ENCODE peak calls at places on chromosome 3, in four cellular contexts. One of them, this sample, is unnamed.

GRCh38 chr3:100779475-100779874 is 70.2 kb downstream of the TFG start:
- DNase-seq in IMR-90: no peak
- DNase-seq in astrocyte of the spinal cord: no peak
- DNase-seq in epithelial cell of esophagus: no peak
- DNase-seq in this sample: no peak

GRCh38 chr3:108103040-108103751 is 12.4 kb upstream of the CD47 start:
- DNase-seq in astrocyte of the spinal cord: no peak
- DNase-seq in IMR-90: no peak
- DNase-seq in epithelial cell of esophagus: no peak
- DNase-seq in this sample: no peak

GRCh38 chr3:51929420-51930003 is 12.2 kb downstream of the RRP9 start:
- DNase-seq in epithelial cell of esophagus: peak
- DNase-seq in astrocyte of the spinal cord: no peak
- DNase-seq in IMR-90: no peak
- DNase-seq in this sample: no peak

GRCh38 chr3:121490161-121490560 is 55.6 kb downstream of the POLQ start:
- DNase-seq in IMR-90: no peak
- DNase-seq in epithelial cell of esophagus: no peak
- DNase-seq in astrocyte of the spinal cord: no peak
- DNase-seq in this sample: no peak

GRCh38 chr3:45771166-45771775 is 25.1 kb downstream of the SLC6A20 start:
- DNase-seq in astrocyte of the spinal cord: no peak
- DNase-seq in epithelial cell of esophagus: no peak
- DNase-seq in IMR-90: no peak
- DNase-seq in this sample: no peak

GRCh38 chr3:99789322-99789721 is 28.3 kb upstream of the CMSS1 start:
- DNase-seq in astrocyte of the spinal cord: peak
- DNase-seq in epithelial cell of esophagus: peak
- DNase-seq in IMR-90: peak
- DNase-seq in this sample: peak

GRCh38 chr3:105906834-105907233 is 38.0 kb upstream of the CBLB start:
- DNase-seq in IMR-90: peak
- DNase-seq in astrocyte of the spinal cord: no peak
- DNase-seq in epithelial cell of esophagus: peak
- DNase-seq in this sample: peak

GRCh38 chr3:98994128-98994762 is 92.8 kb upstream of the DCBLD2 start:
- DNase-seq in astrocyte of the spinal cord: peak
- DNase-seq in epithelial cell of esophagus: peak
- DNase-seq in IMR-90: peak
- DNase-seq in this sample: peak

DNA sequence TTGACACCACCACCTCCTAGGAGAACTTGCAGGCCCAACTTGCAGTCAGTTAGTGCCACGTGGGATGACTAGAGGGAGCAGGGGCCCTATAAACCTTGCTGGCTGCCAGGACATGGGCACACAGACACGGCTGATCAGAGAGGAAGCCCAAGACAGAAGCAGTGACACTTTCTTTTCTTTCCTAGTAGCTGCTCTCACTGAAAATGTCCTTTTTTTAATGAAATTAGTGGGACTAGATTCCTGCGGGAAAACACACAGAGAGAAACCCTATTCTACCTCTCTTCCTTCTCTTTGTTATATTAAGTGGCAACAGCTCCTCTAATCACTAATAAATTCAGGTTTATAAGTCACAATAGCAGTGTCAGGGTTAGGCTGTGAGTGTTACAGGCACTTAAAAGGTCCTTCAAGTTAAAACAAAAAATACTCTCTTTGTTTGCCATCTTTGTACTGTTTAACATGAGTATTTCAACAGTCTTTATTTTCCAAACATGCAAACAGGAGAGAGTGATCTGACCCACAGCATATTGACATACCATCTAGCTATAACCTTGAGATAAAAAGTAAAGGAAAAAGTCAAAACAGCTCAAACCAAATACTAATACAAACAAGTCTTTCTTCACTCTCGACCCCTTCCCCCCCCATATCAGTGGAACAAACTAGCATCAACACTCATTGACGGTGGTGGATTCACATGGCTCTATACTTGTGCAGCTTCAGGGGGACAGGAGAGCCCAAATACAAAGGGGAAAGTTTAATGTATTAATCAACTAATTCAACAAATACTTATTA is 2.1 kb upstream of the TMEM212 start:
- DNase-seq in epithelial cell of esophagus: no peak
- DNase-seq in astrocyte of the spinal cord: no peak
- DNase-seq in IMR-90: no peak
- DNase-seq in this sample: no peak
- H3K4me3 ChIP-seq in epithelial cell of esophagus: no peak
- H3K4me3 ChIP-seq in astrocyte of the spinal cord: no peak
- H3K4me3 ChIP-seq in IMR-90: no peak
- H3K4me3 ChIP-seq in this sample: no peak

DNA sequence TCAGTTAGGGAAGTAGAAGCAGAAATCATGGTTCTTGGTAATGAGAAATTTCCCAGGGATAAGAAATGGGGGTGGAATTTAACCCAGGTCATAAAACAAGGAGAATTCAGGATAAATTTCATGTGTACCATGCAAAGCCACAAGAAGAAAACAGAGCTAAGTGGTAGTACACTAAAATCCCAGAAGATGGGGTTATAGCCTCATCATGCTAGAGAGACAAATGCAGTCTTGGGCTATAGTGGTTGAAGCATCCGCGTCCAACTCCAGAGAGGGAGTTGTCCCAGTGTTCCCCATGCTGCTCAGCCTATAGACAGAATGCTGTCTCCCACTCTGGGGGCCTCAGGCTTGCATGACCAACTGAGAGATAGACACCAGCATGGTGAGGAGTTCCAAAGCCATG is 36.2 kb upstream of the CLRN1 start:
- DNase-seq in astrocyte of the spinal cord: peak
- DNase-seq in IMR-90: peak
- DNase-seq in epithelial cell of esophagus: peak
- DNase-seq in this sample: peak
- TF ChIP-seq CTCF in astrocyte of the spinal cord: peak
- TF ChIP-seq CTCF in IMR-90: peak
- TF ChIP-seq CTCF in epithelial cell of esophagus: peak
- TF ChIP-seq CTCF in this sample: peak

GRCh38 chr3:37170097-37170496 is 4.3 kb downstream of the LRRFIP2 start:
- DNase-seq in IMR-90: peak
- DNase-seq in astrocyte of the spinal cord: no peak
- DNase-seq in epithelial cell of esophagus: no peak
- DNase-seq in this sample: no peak

GRCh38 chr3:37174532-37175126 is at the start of gene LRRFIP2:
- DNase-seq in epithelial cell of esophagus: peak
- DNase-seq in IMR-90: peak
- DNase-seq in astrocyte of the spinal cord: peak
- DNase-seq in this sample: peak

GRCh38 chr3:37170513-37170912 is 3.9 kb downstream of the LRRFIP2 start:
- DNase-seq in astrocyte of the spinal cord: no peak
- DNase-seq in epithelial cell of esophagus: no peak
- DNase-seq in IMR-90: no peak
- DNase-seq in this sample: no peak

GRCh38 chr3:37171144-37171543 is 3.2 kb downstream of the LRRFIP2 start:
- DNase-seq in IMR-90: no peak
- DNase-seq in epithelial cell of esophagus: no peak
- DNase-seq in astrocyte of the spinal cord: no peak
- DNase-seq in this sample: no peak

GRCh38 chr3:37173806-37174205 is 576 bp downstream of the LRRFIP2 start:
- DNase-seq in IMR-90: no peak
- DNase-seq in astrocyte of the spinal cord: no peak
- DNase-seq in epithelial cell of esophagus: peak
- DNase-seq in this sample: no peak
- H3K4me3 ChIP-seq in IMR-90: no peak
- H3K4me3 ChIP-seq in astrocyte of the spinal cord: no peak
- H3K4me3 ChIP-seq in epithelial cell of esophagus: peak
- H3K4me3 ChIP-seq in this sample: peak

GRCh38 chr3:150133293-150133692 is 162.6 kb upstream of the PFN2 start:
- DNase-seq in epithelial cell of esophagus: no peak
- DNase-seq in astrocyte of the spinal cord: no peak
- DNase-seq in IMR-90: peak
- DNase-seq in this sample: no peak
- TF ChIP-seq CTCF in epithelial cell of esophagus: no peak
- TF ChIP-seq CTCF in astrocyte of the spinal cord: no peak
- TF ChIP-seq CTCF in IMR-90: no peak
- TF ChIP-seq CTCF in this sample: no peak

DNA sequence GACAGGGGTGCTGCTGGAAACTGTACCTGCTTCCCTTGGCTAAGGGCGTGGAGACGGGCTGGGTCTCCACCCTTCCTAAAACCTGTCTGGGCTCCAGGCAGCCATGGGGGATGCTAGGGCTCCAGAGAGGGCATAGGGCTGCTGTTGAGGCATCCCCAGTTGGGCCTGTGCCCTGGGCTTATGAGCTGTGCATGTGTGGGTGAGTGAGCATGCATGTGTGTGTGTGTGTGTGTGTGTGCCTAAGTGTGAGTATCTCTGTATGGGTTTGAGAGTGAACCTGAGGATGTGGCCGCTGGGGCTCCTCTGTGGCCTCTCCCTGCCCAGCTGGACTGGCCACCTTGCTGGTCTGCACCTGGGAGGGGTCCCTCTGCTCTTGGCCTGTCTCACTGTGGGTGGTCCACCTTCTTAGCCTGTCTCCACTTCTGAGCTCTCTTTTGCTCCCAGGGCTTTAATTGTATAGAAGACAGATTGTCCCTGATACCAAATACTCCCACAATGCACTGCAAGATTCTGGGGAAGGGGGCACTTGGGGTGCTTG is 11.9 kb upstream of the TMEM115 start:
- DNase-seq in IMR-90: peak
- DNase-seq in epithelial cell of esophagus: peak
- DNase-seq in astrocyte of the spinal cord: no peak
- DNase-seq in this sample: peak
- H3K4me3 ChIP-seq in IMR-90: no peak
- H3K4me3 ChIP-seq in epithelial cell of esophagus: no peak
- H3K4me3 ChIP-seq in astrocyte of the spinal cord: no peak
- H3K4me3 ChIP-seq in this sample: no peak

DNA sequence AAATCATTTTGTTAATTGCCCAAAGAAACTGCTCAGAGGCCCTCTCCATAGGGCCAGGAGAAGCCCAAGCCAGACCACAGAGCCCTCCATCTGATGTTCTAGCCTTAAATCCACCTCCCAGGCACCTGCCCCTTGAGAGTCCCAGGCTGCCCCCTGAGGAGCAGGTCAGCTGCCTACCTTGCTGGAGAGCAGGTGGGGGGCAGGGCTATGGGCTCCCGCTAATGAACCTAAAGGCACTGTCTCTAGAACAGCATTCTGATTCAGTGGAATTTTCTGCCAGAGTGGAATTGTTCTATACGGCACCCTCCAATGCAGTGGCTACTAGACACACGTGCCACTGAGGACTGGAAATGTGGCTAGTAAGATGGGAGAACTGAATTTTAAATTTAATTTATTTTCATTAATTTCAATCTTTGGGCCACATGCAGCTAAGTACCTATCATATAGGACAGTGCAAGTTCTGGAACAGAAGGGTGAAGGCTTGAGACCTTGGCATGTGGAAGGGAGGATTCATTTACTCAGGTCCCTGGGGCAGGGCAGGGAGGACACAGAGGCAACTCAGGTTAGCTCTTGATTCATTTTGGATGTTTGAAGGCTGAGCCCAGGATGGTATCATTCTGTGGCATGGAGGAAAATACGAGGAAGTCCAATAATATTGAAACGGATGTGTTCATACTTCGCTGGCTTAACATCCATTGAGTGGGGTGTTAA is 11.4 kb downstream of the AMOTL2 start:
- DNase-seq in astrocyte of the spinal cord: no peak
- DNase-seq in IMR-90: no peak
- DNase-seq in epithelial cell of esophagus: no peak
- DNase-seq in this sample: no peak
- TF ChIP-seq CTCF in astrocyte of the spinal cord: no peak
- TF ChIP-seq CTCF in IMR-90: no peak
- TF ChIP-seq CTCF in epithelial cell of esophagus: no peak
- TF ChIP-seq CTCF in this sample: no peak

GRCh38 chr3:178405456-178405970 is 130.7 kb upstream of the KCNMB2 start:
- DNase-seq in astrocyte of the spinal cord: peak
- DNase-seq in epithelial cell of esophagus: no peak
- DNase-seq in IMR-90: no peak
- DNase-seq in this sample: no peak
- H3K4me3 ChIP-seq in astrocyte of the spinal cord: no peak
- H3K4me3 ChIP-seq in epithelial cell of esophagus: no peak
- H3K4me3 ChIP-seq in IMR-90: no peak
- H3K4me3 ChIP-seq in this sample: no peak

DNA sequence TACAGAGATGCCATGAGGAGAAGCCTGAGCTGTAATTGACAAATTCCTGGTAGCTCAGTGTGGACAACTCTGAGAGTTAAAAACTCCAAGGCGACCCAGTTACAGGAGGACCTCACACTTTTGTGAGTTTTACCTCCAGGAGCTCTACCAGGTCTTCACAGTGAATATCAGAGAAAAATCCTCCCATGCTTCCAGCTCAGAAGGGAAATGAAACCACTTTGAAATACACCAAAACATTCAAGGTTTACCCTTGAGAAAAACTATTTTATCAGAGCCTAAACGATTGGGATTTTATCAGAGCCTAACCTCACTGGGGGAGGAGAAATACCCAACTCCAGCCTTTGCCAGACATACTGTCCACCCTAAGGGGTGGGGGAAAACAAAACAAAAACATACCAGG is 52.4 kb downstream of the MCCC1 start:
- DNase-seq in IMR-90: no peak
- DNase-seq in astrocyte of the spinal cord: no peak
- DNase-seq in epithelial cell of esophagus: no peak
- DNase-seq in this sample: no peak
- TF ChIP-seq CTCF in IMR-90: no peak
- TF ChIP-seq CTCF in astrocyte of the spinal cord: no peak
- TF ChIP-seq CTCF in epithelial cell of esophagus: no peak
- TF ChIP-seq CTCF in this sample: no peak